ENCODE peak calls at places on chromosome 13, in eight cellular contexts. One of them, this sample, is unnamed.

GRCh38 chr13:36847541-36848045 is 28.6 kb downstream of the RFXAP start:
- DNase-seq in AG09319: no peak
- DNase-seq in effector CD4-positive, alpha-beta T cell: no peak
- DNase-seq in activated CD4-positive, alpha-beta T cell treated with anti-CD3 and anti-CD28 coated beads for 36 hours: no peak
- DNase-seq in KBM-7: no peak
- DNase-seq in substantia nigra: no peak
- DNase-seq in OCI-M1: no peak
- DNase-seq in AG04450: no peak
- DNase-seq in this sample: no peak

GRCh38 chr13:79194272-79194671 is 211.8 kb downstream of the RBM26 start:
- DNase-seq in AG09319: no peak
- DNase-seq in effector CD4-positive, alpha-beta T cell: no peak
- DNase-seq in activated CD4-positive, alpha-beta T cell treated with anti-CD3 and anti-CD28 coated beads for 36 hours: peak; percentile 75
- DNase-seq in KBM-7: peak; percentile 32
- DNase-seq in substantia nigra: no peak
- DNase-seq in OCI-M1: peak; percentile 47
- DNase-seq in AG04450: no peak
- DNase-seq in this sample: peak; percentile 79

GRCh38 chr13:78201411-78201810 is 282.8 kb upstream of the EDNRB start:
- DNase-seq in AG09319: no peak
- DNase-seq in effector CD4-positive, alpha-beta T cell: no peak
- DNase-seq in activated CD4-positive, alpha-beta T cell treated with anti-CD3 and anti-CD28 coated beads for 36 hours: no peak
- DNase-seq in KBM-7: no peak
- DNase-seq in substantia nigra: no peak
- DNase-seq in OCI-M1: no peak
- DNase-seq in AG04450: no peak
- DNase-seq in this sample: no peak

GRCh38 chr13:114078501-114079451 is 53.6 kb downstream of the RASA3 start:
- DNase-seq in AG09319: peak; percentile 28
- DNase-seq in effector CD4-positive, alpha-beta T cell: no peak
- DNase-seq in activated CD4-positive, alpha-beta T cell treated with anti-CD3 and anti-CD28 coated beads for 36 hours: no peak
- DNase-seq in KBM-7: no peak
- DNase-seq in substantia nigra: no peak
- DNase-seq in OCI-M1: no peak
- DNase-seq in AG04450: no peak
- DNase-seq in this sample: no peak

GRCh38 chr13:42580644-42581043 is 6.7 kb downstream of the TNFSF11 start:
- DNase-seq in AG09319: no peak
- DNase-seq in effector CD4-positive, alpha-beta T cell: no peak
- DNase-seq in activated CD4-positive, alpha-beta T cell treated with anti-CD3 and anti-CD28 coated beads for 36 hours: no peak
- DNase-seq in KBM-7: no peak
- DNase-seq in substantia nigra: no peak
- DNase-seq in OCI-M1: no peak
- DNase-seq in AG04450: no peak
- DNase-seq in this sample: no peak

GRCh38 chr13:21234537-21234936 is 58.1 kb downstream of the MRPL57 start:
- DNase-seq in AG09319: no peak
- DNase-seq in effector CD4-positive, alpha-beta T cell: no peak
- DNase-seq in activated CD4-positive, alpha-beta T cell treated with anti-CD3 and anti-CD28 coated beads for 36 hours: no peak
- DNase-seq in KBM-7: no peak
- DNase-seq in substantia nigra: no peak
- DNase-seq in OCI-M1: no peak
- DNase-seq in AG04450: no peak
- DNase-seq in this sample: no peak

GRCh38 chr13:73465629-73465974 is 406.8 kb downstream of the KLF5 start:
- DNase-seq in AG09319: no peak
- DNase-seq in effector CD4-positive, alpha-beta T cell: no peak
- DNase-seq in activated CD4-positive, alpha-beta T cell treated with anti-CD3 and anti-CD28 coated beads for 36 hours: no peak
- DNase-seq in KBM-7: no peak
- DNase-seq in substantia nigra: no peak
- DNase-seq in OCI-M1: peak; percentile 91
- DNase-seq in AG04450: no peak
- DNase-seq in this sample: no peak

GRCh38 chr13:71922191-71922590 is 55.2 kb upstream of the DACH1 start:
- DNase-seq in AG09319: no peak
- DNase-seq in effector CD4-positive, alpha-beta T cell: no peak
- DNase-seq in activated CD4-positive, alpha-beta T cell treated with anti-CD3 and anti-CD28 coated beads for 36 hours: no peak
- DNase-seq in KBM-7: no peak
- DNase-seq in substantia nigra: no peak
- DNase-seq in OCI-M1: peak; percentile 85
- DNase-seq in AG04450: no peak
- DNase-seq in this sample: no peak

GRCh38 chr13:72643339-72643989 is 84.0 kb downstream of the MZT1 start:
- DNase-seq in AG09319: peak; percentile 12
- DNase-seq in effector CD4-positive, alpha-beta T cell: peak; percentile 37
- DNase-seq in activated CD4-positive, alpha-beta T cell treated with anti-CD3 and anti-CD28 coated beads for 36 hours: peak; percentile 80
- DNase-seq in KBM-7: peak; percentile 39
- DNase-seq in substantia nigra: no peak
- DNase-seq in OCI-M1: peak; percentile 80
- DNase-seq in AG04450: peak; percentile 2
- DNase-seq in this sample: peak; percentile 60

GRCh38 chr13:32804673-32805260 is 211.5 kb upstream of the KL start:
- DNase-seq in AG09319: no peak
- DNase-seq in effector CD4-positive, alpha-beta T cell: no peak
- DNase-seq in activated CD4-positive, alpha-beta T cell treated with anti-CD3 and anti-CD28 coated beads for 36 hours: no peak
- DNase-seq in KBM-7: no peak
- DNase-seq in substantia nigra: no peak
- DNase-seq in OCI-M1: no peak
- DNase-seq in AG04450: no peak
- DNase-seq in this sample: no peak

GRCh38 chr13:79936368-79937136 is 404.4 kb downstream of the SPRY2 start:
- DNase-seq in AG09319: peak; percentile 93
- DNase-seq in effector CD4-positive, alpha-beta T cell: no peak
- DNase-seq in activated CD4-positive, alpha-beta T cell treated with anti-CD3 and anti-CD28 coated beads for 36 hours: no peak
- DNase-seq in KBM-7: no peak
- DNase-seq in substantia nigra: peak; percentile 57
- DNase-seq in OCI-M1: no peak
- DNase-seq in AG04450: peak; percentile 97
- DNase-seq in this sample: no peak

GRCh38 chr13:43473437-43473836 is 313.3 kb downstream of the ENOX1 start:
- DNase-seq in AG09319: no peak
- DNase-seq in effector CD4-positive, alpha-beta T cell: no peak
- DNase-seq in activated CD4-positive, alpha-beta T cell treated with anti-CD3 and anti-CD28 coated beads for 36 hours: no peak
- DNase-seq in KBM-7: no peak
- DNase-seq in substantia nigra: no peak
- DNase-seq in OCI-M1: peak; percentile 87
- DNase-seq in AG04450: no peak
- DNase-seq in this sample: no peak

GRCh38 chr13:30924321-30924720 is 8.1 kb upstream of the TEX26 start:
- DNase-seq in AG09319: no peak
- DNase-seq in effector CD4-positive, alpha-beta T cell: no peak
- DNase-seq in activated CD4-positive, alpha-beta T cell treated with anti-CD3 and anti-CD28 coated beads for 36 hours: no peak
- DNase-seq in KBM-7: no peak
- DNase-seq in substantia nigra: no peak
- DNase-seq in OCI-M1: no peak
- DNase-seq in AG04450: no peak
- DNase-seq in this sample: no peak

GRCh38 chr13:109422163-109422562 is 364.2 kb downstream of the IRS2 start:
- DNase-seq in AG09319: no peak
- DNase-seq in effector CD4-positive, alpha-beta T cell: no peak
- DNase-seq in activated CD4-positive, alpha-beta T cell treated with anti-CD3 and anti-CD28 coated beads for 36 hours: no peak
- DNase-seq in KBM-7: no peak
- DNase-seq in substantia nigra: no peak
- DNase-seq in OCI-M1: peak; percentile 27
- DNase-seq in AG04450: no peak
- DNase-seq in this sample: no peak